ENCODE peak calls at places on chromosomes 1 and 21, in nine cellular contexts. A, V, J, P, F, O, I, M and K are unnamed samples.
A peak's percentile ranks its signal among the peaks of the same experiment; 100 is the strongest.

GRCh38 chr1:108816049-108816882 is 40.6 kb downstream of the AKNAD1 start:
- DNase-seq in A (peak; percentile 45), V (no peak), J (peak; percentile 93), P (peak; percentile 48), F (peak; percentile 25), O (no peak), I (peak; percentile 73), M (peak; percentile 56), K (peak; percentile 78)

GRCh38 chr1:208239518-208240381 is 4.4 kb downstream of the PLXNA2 start:
- DNase-seq in A (peak; percentile 67), V (no peak), J (peak; percentile 10), P (no peak), F (no peak), O (no peak), I (no peak), M (peak; percentile 77), K (no peak)

GRCh38 chr1:224435318-224435763 is 744 bp upstream of the WDR26 start:
- DNase-seq in A (no peak), V (no peak), J (no peak), P (no peak), F (peak; percentile 40), O (no peak), I (no peak), M (no peak), K (no peak)

GRCh38 chr1:94094466-94095111 is 26.4 kb downstream of the ABCA4 start:
- DNase-seq in A (no peak), V (no peak), J (peak; percentile 84), P (no peak), F (no peak), O (no peak), I (no peak), M (peak; percentile 23), K (peak; percentile 52)

GRCh38 chr1:64956733-64957441 is 9.5 kb downstream of the JAK1 start:
- DNase-seq in A (no peak), V (peak; percentile 72), J (no peak), P (no peak), F (peak; percentile 36), O (peak; percentile 53), I (no peak), M (no peak), K (no peak)

GRCh38 chr1:226649780-226650179 is 89.3 kb downstream of the ITPKB start:
- DNase-seq in A (no peak), V (peak; percentile 71), J (no peak), P (no peak), F (peak; percentile 54), O (no peak), I (peak; percentile 65), M (no peak), K (no peak)

GRCh38 chr1:229253170-229253974 is 17.5 kb upstream of the RAB4A start:
- DNase-seq in A (no peak), V (no peak), J (no peak), P (no peak), F (no peak), O (no peak), I (peak; percentile 47), M (peak; percentile 18), K (peak; percentile 45)

GRCh38 chr1:46569116-46569515 is 17.7 kb upstream of the KNCN start:
- DNase-seq in A (no peak), V (no peak), J (no peak), P (no peak), F (no peak), O (no peak), I (no peak), M (no peak), K (no peak)

GRCh38 chr1:61079898-61080336 is 2.4 kb upstream of the NFIA start:
- DNase-seq in A (peak; percentile 82), V (peak; percentile 80), J (peak; percentile 95), P (peak; percentile 65), F (peak; percentile 76), O (no peak), I (peak; percentile 88), M (peak; percentile 82), K (peak; percentile 84)

GRCh38 chr1:155729031-155729898 is 40.4 kb downstream of the DAP3 start:
- DNase-seq in A (peak; percentile 60), V (no peak), J (peak; percentile 66), P (no peak), F (no peak), O (no peak), I (peak; percentile 93), M (peak; percentile 46), K (peak; percentile 53)

GRCh38 chr21:44855572-44855971 is 17.9 kb downstream of the PTTG1IP start:
- DNase-seq in A (no peak), V (no peak), J (no peak), P (no peak), F (no peak), O (no peak), I (no peak), M (no peak), K (no peak)

GRCh38 chr1:29747136-29747670 is 510.9 kb downstream of the PTPRU start:
- DNase-seq in A (peak; percentile 19), V (no peak), J (peak; percentile 10), P (no peak), F (no peak), O (no peak), I (no peak), M (no peak), K (no peak)

GRCh38 chr1:210262167-210262896 is 29.7 kb downstream of the SERTAD4 start:
- DNase-seq in A (no peak), V (no peak), J (peak; percentile 69), P (no peak), F (no peak), O (no peak), I (no peak), M (no peak), K (no peak)
- TF ChIP-seq POLR2AphosphoS5 in A (no peak), V (no peak), J (peak; percentile 6), P (no peak), F (no peak), O (no peak), I (no peak), M (no peak), K (no peak)

GRCh38 chr1:35902671-35903070 is 19.7 kb downstream of the AGO1 start:
- DNase-seq in A (no peak), V (no peak), J (no peak), P (no peak), F (no peak), O (no peak), I (no peak), M (no peak), K (no peak)

GRCh38 chr1:35899941-35900340 is 16.9 kb downstream of the AGO1 start:
- DNase-seq in A (no peak), V (no peak), J (no peak), P (no peak), F (no peak), O (no peak), I (no peak), M (no peak), K (no peak)

DNA sequence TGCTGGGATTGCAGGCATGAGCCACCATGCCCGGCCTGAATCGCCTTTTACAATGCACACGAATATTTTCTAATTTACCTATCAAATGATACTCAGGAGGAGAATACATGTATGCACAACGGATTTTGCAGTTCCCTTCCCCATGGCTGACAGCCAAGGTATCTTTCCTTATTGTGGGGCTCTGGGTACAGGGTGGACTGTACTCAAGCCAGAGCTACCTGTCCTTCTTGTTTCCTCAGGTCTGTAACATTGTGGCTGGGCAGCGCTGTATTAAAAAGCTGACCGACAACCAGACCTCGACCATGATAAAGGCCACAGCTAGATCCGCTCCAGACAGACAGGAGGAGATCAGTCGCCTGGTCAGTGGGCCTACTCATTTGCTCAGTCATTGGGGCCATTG is 18.2 kb downstream of the AGO1 start:
- DNase-seq in A (no peak), V (no peak), J (no peak), P (no peak), F (no peak), O (no peak), I (no peak), M (no peak), K (no peak)
- TF ChIP-seq POLR2AphosphoS5 in A (no peak), V (no peak), J (no peak), P (no peak), F (no peak), O (no peak), I (no peak), M (no peak), K (no peak)

DNA sequence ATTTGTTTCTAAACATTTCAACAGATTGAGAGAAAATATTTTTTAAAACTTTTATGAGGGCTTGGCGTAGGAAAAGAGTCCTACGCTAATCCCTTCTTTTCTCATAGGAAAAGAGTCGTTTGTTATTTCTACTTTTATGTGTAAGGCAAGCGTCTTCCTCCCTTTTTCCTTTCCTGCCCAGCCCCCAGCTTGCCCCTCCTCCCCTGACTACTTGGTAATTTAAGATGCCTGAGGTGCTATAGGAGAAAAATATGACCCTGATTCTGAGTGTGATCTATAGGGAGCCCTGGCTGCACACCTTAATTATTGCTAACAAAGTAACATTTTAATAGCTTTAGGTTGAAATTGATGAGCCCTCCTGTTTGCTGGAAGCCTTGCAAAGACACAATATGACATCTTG is 373.6 kb downstream of the PBX1 start:
- DNase-seq in A (no peak), V (no peak), J (no peak), P (no peak), F (no peak), O (no peak), I (no peak), M (no peak), K (no peak)
- TF ChIP-seq POLR2AphosphoS5 in A (no peak), V (no peak), J (no peak), P (no peak), F (no peak), O (no peak), I (no peak), M (no peak), K (no peak)

DNA sequence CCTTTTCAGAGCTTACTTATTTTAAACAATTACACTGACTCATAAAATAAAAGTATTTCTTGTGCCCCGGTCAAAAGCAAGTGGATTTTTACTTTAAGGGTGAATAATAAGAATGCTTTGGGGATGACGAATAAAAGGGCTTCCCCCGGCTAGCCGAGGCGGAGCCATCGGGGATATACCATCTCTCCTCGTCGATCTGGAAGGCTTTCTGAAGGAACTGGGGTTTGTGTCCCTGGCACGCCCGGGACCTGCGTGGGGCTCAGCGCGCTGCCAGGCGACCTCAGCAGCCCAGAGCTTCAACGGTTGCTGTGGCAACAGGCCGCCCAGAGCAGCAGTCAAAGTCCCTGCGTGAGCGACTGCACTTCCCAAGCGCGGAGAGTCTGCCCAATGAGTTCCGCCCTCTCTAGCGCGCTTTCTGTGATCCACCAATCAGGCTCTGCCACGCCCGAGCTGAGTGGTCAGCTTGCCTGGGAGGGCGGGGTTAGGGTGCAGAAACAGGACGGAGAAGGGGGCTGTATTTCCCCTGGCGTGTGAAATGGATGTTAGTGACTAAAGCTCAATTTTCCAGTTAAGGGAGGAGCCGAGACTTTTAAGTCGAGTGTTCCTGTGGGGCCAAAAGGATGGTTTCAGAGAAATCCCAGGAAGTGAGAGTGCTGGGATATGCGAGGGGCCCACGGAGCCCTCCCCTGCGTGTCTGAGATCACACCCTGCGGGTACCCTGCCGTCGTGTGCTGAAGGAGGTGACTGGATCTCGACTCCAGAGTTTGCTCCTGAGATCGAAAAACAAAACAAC is 33.0 kb upstream of the MGST3 start:
- DNase-seq in A (peak; percentile 97), V (peak; percentile 96), J (peak; percentile 98), P (peak; percentile 87), F (peak; percentile 98), O (peak; percentile 79), I (peak; percentile 97), M (peak; percentile 97), K (peak; percentile 97)
- TF ChIP-seq POLR2AphosphoS5 in A (peak; percentile 57), V (peak; percentile 88), J (no peak), P (no peak), F (no peak), O (peak; percentile 48), I (peak; percentile 53), M (peak; percentile 71), K (no peak)

DNA sequence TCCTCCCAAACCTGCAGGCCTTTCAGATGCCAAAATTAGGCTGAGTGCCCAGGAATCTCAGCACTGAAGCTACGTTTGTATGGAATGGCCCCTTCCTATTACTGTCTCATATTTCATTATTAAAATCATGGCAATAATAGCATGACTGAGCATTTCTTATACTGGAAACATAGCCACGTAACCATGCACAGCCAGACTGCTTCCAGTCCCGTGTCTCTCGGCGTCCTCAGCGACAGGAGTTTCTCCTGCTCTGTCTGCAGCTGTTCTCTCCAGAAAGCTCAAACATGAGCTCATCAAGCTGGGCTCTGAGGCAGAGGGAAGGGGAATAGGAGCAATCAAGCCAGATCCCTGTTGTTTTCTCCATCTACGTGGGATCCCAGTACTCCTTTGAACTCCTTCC is 104.0 kb downstream of the CDC7 start:
- DNase-seq in A (no peak), V (no peak), J (peak; percentile 77), P (no peak), F (no peak), O (no peak), I (no peak), M (no peak), K (no peak)
- TF ChIP-seq POLR2AphosphoS5 in A (no peak), V (no peak), J (no peak), P (no peak), F (no peak), O (no peak), I (no peak), M (no peak), K (no peak)